ENCODE peak calls at places on chromosomes 6 and 20, in ten cellular contexts. One of them, this sample, is unnamed.

GRCh38 chr20:41669708-41670263 is 51.6 kb upstream of the CHD6 start:
- DNase-seq in foreskin fibroblast: no peak
- DNase-seq in natural killer cell: no peak
- DNase-seq in stomach: no peak
- DNase-seq in epithelial cell of proximal tubule: no peak
- DNase-seq in GM12878: no peak
- DNase-seq in Calu3: peak; percentile 28
- DNase-seq in neural progenitor cell: no peak
- DNase-seq in Peyer's patch: no peak
- DNase-seq in heart left ventricle: no peak
- DNase-seq in this sample: no peak

GRCh38 chr6:142357879-142358278 is 56.1 kb downstream of the ADGRG6 start:
- DNase-seq in GM12878: no peak
- DNase-seq in Calu3: no peak
- DNase-seq in Peyer's patch: no peak
- DNase-seq in natural killer cell: no peak
- DNase-seq in epithelial cell of proximal tubule: no peak
- DNase-seq in foreskin fibroblast: no peak
- DNase-seq in neural progenitor cell: no peak
- DNase-seq in heart left ventricle: no peak
- DNase-seq in stomach: no peak
- DNase-seq in this sample: no peak

GRCh38 chr6:159097256-159097655 is 52.5 kb upstream of the TAGAP start:
- DNase-seq in stomach: no peak
- DNase-seq in neural progenitor cell: no peak
- DNase-seq in Calu3: no peak
- DNase-seq in natural killer cell: peak; percentile 14
- DNase-seq in Peyer's patch: no peak
- DNase-seq in heart left ventricle: no peak
- DNase-seq in GM12878: no peak
- DNase-seq in epithelial cell of proximal tubule: no peak
- DNase-seq in foreskin fibroblast: no peak
- DNase-seq in this sample: no peak

GRCh38 chr20:62837790-62838458 is 21.1 kb downstream of the COL9A3 start:
- DNase-seq in GM12878: no peak
- DNase-seq in foreskin fibroblast: peak; percentile 88
- DNase-seq in natural killer cell: no peak
- DNase-seq in Peyer's patch: peak; percentile 92
- DNase-seq in stomach: peak; percentile 81
- DNase-seq in neural progenitor cell: no peak
- DNase-seq in Calu3: no peak
- DNase-seq in epithelial cell of proximal tubule: peak; percentile 16
- DNase-seq in heart left ventricle: no peak
- DNase-seq in this sample: no peak

GRCh38 chr6:3385660-3386151 is 71.1 kb downstream of the SLC22A23 start:
- DNase-seq in stomach: no peak
- DNase-seq in GM12878: no peak
- DNase-seq in Peyer's patch: no peak
- DNase-seq in heart left ventricle: no peak
- DNase-seq in natural killer cell: no peak
- DNase-seq in neural progenitor cell: no peak
- DNase-seq in Calu3: no peak
- DNase-seq in foreskin fibroblast: no peak
- DNase-seq in epithelial cell of proximal tubule: no peak
- DNase-seq in this sample: no peak

GRCh38 chr6:164359441-164359840 is 944.9 kb downstream of the QKI start:
- DNase-seq in epithelial cell of proximal tubule: no peak
- DNase-seq in Peyer's patch: no peak
- DNase-seq in GM12878: no peak
- DNase-seq in foreskin fibroblast: no peak
- DNase-seq in heart left ventricle: no peak
- DNase-seq in stomach: no peak
- DNase-seq in Calu3: no peak
- DNase-seq in natural killer cell: no peak
- DNase-seq in neural progenitor cell: no peak
- DNase-seq in this sample: no peak

GRCh38 chr6:77217896-77218295 is 245.4 kb downstream of the HTR1B start:
- DNase-seq in Peyer's patch: no peak
- DNase-seq in epithelial cell of proximal tubule: no peak
- DNase-seq in heart left ventricle: no peak
- DNase-seq in foreskin fibroblast: no peak
- DNase-seq in natural killer cell: no peak
- DNase-seq in neural progenitor cell: no peak
- DNase-seq in stomach: no peak
- DNase-seq in GM12878: no peak
- DNase-seq in Calu3: no peak
- DNase-seq in this sample: no peak

GRCh38 chr6:69487688-69488087 is 309.1 kb downstream of the LMBRD1 start:
- DNase-seq in foreskin fibroblast: no peak
- DNase-seq in Peyer's patch: no peak
- DNase-seq in GM12878: no peak
- DNase-seq in heart left ventricle: no peak
- DNase-seq in stomach: no peak
- DNase-seq in epithelial cell of proximal tubule: no peak
- DNase-seq in Calu3: no peak
- DNase-seq in neural progenitor cell: peak; percentile 9
- DNase-seq in natural killer cell: no peak
- DNase-seq in this sample: no peak

GRCh38 chr6:157068691-157069228 is 254.6 kb downstream of the TMEM242 start:
- DNase-seq in heart left ventricle: no peak
- DNase-seq in Peyer's patch: no peak
- DNase-seq in foreskin fibroblast: no peak
- DNase-seq in neural progenitor cell: no peak
- DNase-seq in epithelial cell of proximal tubule: no peak
- DNase-seq in stomach: no peak
- DNase-seq in Calu3: no peak
- DNase-seq in GM12878: peak; percentile 89
- DNase-seq in natural killer cell: no peak
- DNase-seq in this sample: no peak

GRCh38 chr20:64063389-64064144 is 569 bp downstream of the TCEA2 start:
- DNase-seq in stomach: no peak
- DNase-seq in GM12878: no peak
- DNase-seq in natural killer cell: no peak
- DNase-seq in epithelial cell of proximal tubule: no peak
- DNase-seq in Calu3: peak; percentile 56
- DNase-seq in heart left ventricle: peak; percentile 50
- DNase-seq in foreskin fibroblast: peak; percentile 63
- DNase-seq in Peyer's patch: no peak
- DNase-seq in neural progenitor cell: peak; percentile 56
- DNase-seq in this sample: no peak

GRCh38 chr6:1724616-1725015 is 114.9 kb downstream of the FOXC1 start:
- DNase-seq in natural killer cell: no peak
- DNase-seq in GM12878: no peak
- DNase-seq in neural progenitor cell: no peak
- DNase-seq in Peyer's patch: peak; percentile 84
- DNase-seq in heart left ventricle: peak; percentile 74
- DNase-seq in epithelial cell of proximal tubule: no peak
- DNase-seq in stomach: peak; percentile 80
- DNase-seq in foreskin fibroblast: no peak
- DNase-seq in Calu3: peak; percentile 89
- DNase-seq in this sample: no peak

DNA sequence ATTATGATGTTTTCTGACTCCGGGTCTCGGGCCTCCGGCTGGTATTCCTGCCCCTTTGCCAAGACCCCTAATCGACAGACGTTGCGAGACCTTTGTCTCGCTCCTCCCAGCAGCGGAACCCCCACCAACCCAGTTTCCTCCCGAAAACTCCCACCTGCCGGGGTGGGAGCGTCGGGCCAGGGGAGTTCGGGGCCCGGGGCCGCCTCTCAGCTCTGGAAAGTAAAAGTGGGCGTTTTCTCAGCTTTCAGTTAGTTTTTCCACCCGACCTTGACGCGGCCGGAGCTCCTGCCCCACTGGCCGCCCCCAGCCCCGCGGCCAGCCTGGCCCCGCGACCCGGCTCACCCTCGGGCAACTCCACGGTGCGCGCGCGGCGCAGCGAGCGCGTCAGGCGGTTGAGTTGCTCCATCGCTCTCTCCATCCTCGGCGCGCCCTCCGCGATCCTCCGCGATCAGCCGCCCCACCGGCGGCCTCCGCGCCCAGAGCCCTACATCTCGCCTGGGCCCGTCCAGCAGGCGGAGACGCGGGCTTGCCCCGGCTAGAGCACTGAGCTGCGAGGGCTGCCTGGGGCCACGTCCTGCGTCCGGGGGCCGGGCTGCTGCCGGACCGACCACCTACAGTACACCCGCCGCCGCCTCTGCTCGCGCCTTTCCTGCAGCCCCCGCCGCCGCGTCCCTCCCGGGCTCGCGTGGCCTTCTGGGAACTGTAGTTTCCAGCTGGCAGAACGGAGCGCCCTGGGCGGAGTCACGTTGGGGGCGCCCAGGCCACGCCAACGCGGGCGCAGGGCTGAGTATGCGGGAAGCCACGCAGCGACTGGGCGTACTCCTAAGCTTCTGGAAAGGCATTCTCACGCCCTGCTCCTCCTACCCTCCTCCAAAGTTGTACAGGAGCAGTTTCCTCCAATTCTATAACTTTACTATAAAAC is at the start of gene HACE1:
- DNase-seq in epithelial cell of proximal tubule: no peak
- DNase-seq in stomach: peak; percentile 88
- DNase-seq in Peyer's patch: peak; percentile 89
- DNase-seq in natural killer cell: peak; percentile 78
- DNase-seq in neural progenitor cell: peak; percentile 96
- DNase-seq in heart left ventricle: peak; percentile 91
- DNase-seq in Calu3: peak; percentile 88
- DNase-seq in GM12878: peak; percentile 45
- DNase-seq in foreskin fibroblast: peak; percentile 97
- DNase-seq in this sample: peak; percentile 94
- TF ChIP-seq CTCF in epithelial cell of proximal tubule: peak; percentile 29
- TF ChIP-seq CTCF in stomach: no peak
- TF ChIP-seq CTCF in Peyer's patch: no peak
- TF ChIP-seq CTCF in natural killer cell: no peak
- TF ChIP-seq CTCF in neural progenitor cell: peak; percentile 46
- TF ChIP-seq CTCF in heart left ventricle: peak; percentile 47
- TF ChIP-seq CTCF in Calu3: no peak
- TF ChIP-seq CTCF in GM12878: peak; percentile 9
- TF ChIP-seq CTCF in foreskin fibroblast: peak; percentile 16
- TF ChIP-seq CTCF in this sample: peak; percentile 22

GRCh38 chr6:87396595-87397392 is 11.0 kb upstream of the CFAP206 start:
- DNase-seq in heart left ventricle: no peak
- DNase-seq in epithelial cell of proximal tubule: no peak
- DNase-seq in GM12878: no peak
- DNase-seq in neural progenitor cell: no peak
- DNase-seq in Calu3: no peak
- DNase-seq in stomach: no peak
- DNase-seq in foreskin fibroblast: no peak
- DNase-seq in Peyer's patch: no peak
- DNase-seq in natural killer cell: no peak
- DNase-seq in this sample: peak; percentile 16

GRCh38 chr6:87393026-87393622 is 14.6 kb upstream of the CFAP206 start:
- DNase-seq in Peyer's patch: no peak
- DNase-seq in foreskin fibroblast: peak; percentile 78
- DNase-seq in heart left ventricle: no peak
- DNase-seq in Calu3: peak; percentile 38
- DNase-seq in stomach: no peak
- DNase-seq in neural progenitor cell: peak; percentile 74
- DNase-seq in epithelial cell of proximal tubule: peak; percentile 25
- DNase-seq in GM12878: no peak
- DNase-seq in natural killer cell: peak; percentile 20
- DNase-seq in this sample: peak; percentile 14

GRCh38 chr6:87391334-87391733 is 16.4 kb upstream of the CFAP206 start:
- DNase-seq in neural progenitor cell: peak; percentile 70
- DNase-seq in GM12878: no peak
- DNase-seq in stomach: no peak
- DNase-seq in natural killer cell: no peak
- DNase-seq in Peyer's patch: no peak
- DNase-seq in heart left ventricle: no peak
- DNase-seq in epithelial cell of proximal tubule: peak; percentile 1
- DNase-seq in Calu3: peak; percentile 22
- DNase-seq in foreskin fibroblast: peak; percentile 57
- DNase-seq in this sample: peak; percentile 63
- TF ChIP-seq CTCF in neural progenitor cell: peak; percentile 69
- TF ChIP-seq CTCF in GM12878: peak; percentile 58
- TF ChIP-seq CTCF in stomach: no peak
- TF ChIP-seq CTCF in natural killer cell: no peak
- TF ChIP-seq CTCF in Peyer's patch: no peak
- TF ChIP-seq CTCF in heart left ventricle: peak; percentile 40
- TF ChIP-seq CTCF in epithelial cell of proximal tubule: peak; percentile 70
- TF ChIP-seq CTCF in Calu3: no peak
- TF ChIP-seq CTCF in foreskin fibroblast: peak; percentile 47
- TF ChIP-seq CTCF in this sample: peak; percentile 70

DNA sequence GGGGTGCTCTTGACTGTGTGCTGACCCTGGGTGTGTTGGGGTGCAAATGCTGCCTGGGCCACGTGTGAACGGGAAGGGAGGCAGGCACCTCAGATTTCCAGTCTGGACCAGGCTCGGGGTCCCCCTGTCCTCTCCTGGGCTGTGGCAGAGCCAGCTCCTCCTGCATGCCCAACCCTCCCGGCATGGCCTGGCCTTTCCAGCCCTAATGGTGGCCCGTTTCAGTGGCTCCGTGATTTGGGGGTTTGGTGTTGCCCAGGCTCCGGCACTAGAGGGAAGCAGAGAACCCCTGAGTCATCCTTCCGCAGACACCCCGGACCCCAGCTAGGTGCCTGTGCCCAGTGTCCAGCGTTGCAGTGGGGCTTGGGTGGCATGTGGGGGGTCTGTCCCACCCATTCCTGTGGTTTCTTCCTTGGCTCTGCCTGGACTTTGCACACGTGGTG is 9.1 kb downstream of the RBM38 start:
- DNase-seq in natural killer cell: no peak
- DNase-seq in stomach: no peak
- DNase-seq in Calu3: no peak
- DNase-seq in GM12878: no peak
- DNase-seq in Peyer's patch: no peak
- DNase-seq in heart left ventricle: no peak
- DNase-seq in neural progenitor cell: no peak
- DNase-seq in epithelial cell of proximal tubule: no peak
- DNase-seq in foreskin fibroblast: no peak
- DNase-seq in this sample: no peak
- TF ChIP-seq CTCF in natural killer cell: no peak
- TF ChIP-seq CTCF in stomach: no peak
- TF ChIP-seq CTCF in Calu3: no peak
- TF ChIP-seq CTCF in GM12878: peak; percentile 65
- TF ChIP-seq CTCF in Peyer's patch: no peak
- TF ChIP-seq CTCF in heart left ventricle: no peak
- TF ChIP-seq CTCF in neural progenitor cell: peak; percentile 11
- TF ChIP-seq CTCF in epithelial cell of proximal tubule: no peak
- TF ChIP-seq CTCF in foreskin fibroblast: no peak
- TF ChIP-seq CTCF in this sample: no peak

DNA sequence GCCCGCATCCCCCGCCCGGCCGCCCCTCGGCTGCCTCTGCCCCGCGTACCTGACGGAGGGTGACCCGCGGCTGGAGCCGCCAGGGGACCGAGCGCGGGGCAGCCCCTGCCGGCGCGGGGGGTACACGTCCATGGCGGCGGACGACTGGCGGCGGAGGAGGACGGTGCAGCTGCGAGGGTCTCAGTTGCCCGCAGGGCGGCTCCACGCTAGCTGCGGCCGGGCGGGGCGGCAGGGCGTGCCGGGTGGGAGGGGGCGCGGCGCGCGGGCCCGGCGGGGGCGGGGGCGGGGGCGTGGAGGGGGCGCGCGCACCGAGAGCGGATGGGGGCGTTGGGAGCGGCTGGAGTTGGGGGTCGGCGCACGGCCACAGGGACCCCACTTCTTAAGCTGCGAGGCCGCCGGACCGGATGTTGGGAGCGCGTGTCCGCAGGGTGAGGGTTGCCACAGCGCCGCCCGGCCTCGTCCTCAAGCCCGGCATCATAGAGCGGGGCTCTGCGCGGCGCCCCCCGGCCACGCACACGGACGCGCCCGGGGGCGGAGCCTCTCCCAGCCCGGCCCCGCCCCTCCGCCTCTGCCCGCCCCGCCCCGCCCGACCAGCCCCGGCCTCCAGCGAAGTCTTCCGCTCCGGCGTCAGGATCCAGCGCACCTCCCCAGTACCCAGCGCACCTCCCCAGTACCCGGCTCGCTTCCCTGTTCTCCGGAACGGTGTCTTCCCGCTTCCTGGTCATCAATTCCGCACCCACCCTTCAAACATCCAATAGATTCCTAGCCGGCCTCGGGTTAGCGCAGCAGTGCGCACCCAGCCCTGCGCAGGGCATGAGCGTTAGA is at the start of gene DNAAF9:
- DNase-seq in Calu3: peak; percentile 67
- DNase-seq in neural progenitor cell: peak; percentile 88
- DNase-seq in GM12878: no peak
- DNase-seq in stomach: peak; percentile 81
- DNase-seq in heart left ventricle: peak; percentile 83
- DNase-seq in natural killer cell: peak; percentile 52
- DNase-seq in Peyer's patch: peak; percentile 89
- DNase-seq in epithelial cell of proximal tubule: no peak
- DNase-seq in foreskin fibroblast: peak; percentile 90
- DNase-seq in this sample: peak; percentile 79
- TF ChIP-seq CTCF in Calu3: no peak
- TF ChIP-seq CTCF in neural progenitor cell: peak; percentile 52
- TF ChIP-seq CTCF in GM12878: peak; percentile 36
- TF ChIP-seq CTCF in stomach: peak; percentile 45
- TF ChIP-seq CTCF in heart left ventricle: peak; percentile 35
- TF ChIP-seq CTCF in natural killer cell: no peak
- TF ChIP-seq CTCF in Peyer's patch: peak; percentile 37
- TF ChIP-seq CTCF in epithelial cell of proximal tubule: peak; percentile 38
- TF ChIP-seq CTCF in foreskin fibroblast: no peak
- TF ChIP-seq CTCF in this sample: peak; percentile 47

This sample was measured in WERI-Rb-1.